ENCODE peak calls at places on chromosomes 3 and 15, in four cellular contexts. L, J, B and U are unnamed samples.

GRCh38 chr3:32257641-32258438 is 19.4 kb downstream of the CMTM8 start:
- DNase-seq in B (no peak), L (no peak), J (no peak), U (no peak)

GRCh38 chr3:8540456-8540855 is 38.8 kb downstream of the LMCD1 start:
- DNase-seq in L (no peak), B (no peak), J (no peak), U (no peak)

GRCh38 chr3:13041113-13041776 is 32.0 kb downstream of the IQSEC1 start:
- DNase-seq in J (no peak), B (no peak), L (peak), U (no peak)

GRCh38 chr15:25727867-25728600 is 135.1 kb downstream of the ATP10A start:
- DNase-seq in J (no peak), B (no peak), L (no peak), U (no peak)

GRCh38 chr3:160841455-160841854 is 85.4 kb downstream of the PPM1L start:
- DNase-seq in B (no peak), J (no peak), L (no peak), U (no peak)

GRCh38 chr3:64459711-64460110 is 228.1 kb downstream of the ADAMTS9 start:
- DNase-seq in J (no peak), B (no peak), L (no peak), U (no peak)

GRCh38 chr15:20340331-20340811 is 201.2 kb downstream of the GOLGA6L6 start:
- DNase-seq in B (no peak), J (no peak), L (peak), U (no peak)

GRCh38 chr3:156483426-156483825 is 71.5 kb downstream of the SSR3 start:
- DNase-seq in B (no peak), L (peak), J (no peak), U (peak)

GRCh38 chr3:138477120-138477519 is 42.7 kb downstream of the ESYT3 start:
- DNase-seq in L (no peak), J (no peak), B (no peak), U (no peak)

DNA sequence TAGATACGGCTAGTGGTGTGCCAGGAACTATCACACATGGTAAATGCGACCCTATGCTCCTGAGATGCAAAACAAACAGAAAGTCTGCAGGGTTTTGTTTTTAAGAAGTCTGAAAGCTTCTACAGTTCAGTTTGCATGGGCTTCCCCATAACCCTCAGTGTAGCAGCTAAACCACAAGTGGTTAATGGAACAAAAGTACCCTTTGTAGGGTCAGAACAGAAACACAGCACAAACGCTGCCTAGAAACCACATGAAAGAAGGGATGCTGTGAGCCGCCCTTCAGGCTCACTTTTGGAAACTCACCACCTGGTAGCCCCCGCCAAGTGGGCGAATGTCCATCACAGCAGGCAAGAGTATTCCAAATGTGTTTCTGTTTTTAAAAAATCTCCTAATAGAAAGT is 46.2 kb downstream of the CTDSPL start:
- DNase-seq in L (no peak), B (peak), J (no peak), U (no peak)
- TF ChIP-seq SIN3A in L (no peak), B (no peak), J (no peak), U (no peak)

GRCh38 chr3:188690932-188691331 is 480.8 kb upstream of the TPRG1 start:
- DNase-seq in B (no peak), J (no peak), L (no peak), U (no peak)
- H3K27ac ChIP-seq in B (no peak), J (no peak), L (no peak), U (no peak)

GRCh38 chr3:30855390-30855789 is 39.1 kb downstream of the GADL1 start:
- DNase-seq in B (no peak), L (no peak), J (no peak), U (no peak)
- TF ChIP-seq FOSL1 in B (no peak), L (no peak), J (no peak), U (no peak)

GRCh38 chr3:113153499-113154107 is 57.8 kb upstream of the BOC start:
- DNase-seq in L (no peak), B (no peak), J (no peak), U (no peak)
- TF ChIP-seq SIN3A in L (no peak), B (no peak), J (no peak), U (no peak)

GRCh38 chr15:47846911-47847310 is 129.6 kb downstream of the SEMA6D start:
- DNase-seq in J (no peak), B (no peak), L (no peak), U (no peak)
- H3K27ac ChIP-seq in J (no peak), B (no peak), L (no peak), U (no peak)

GRCh38 chr3:86815880-86816279 is 175.1 kb downstream of the VGLL3 start:
- DNase-seq in L (no peak), B (no peak), J (no peak), U (no peak)

GRCh38 chr3:86814321-86814720 is 176.6 kb downstream of the VGLL3 start:
- DNase-seq in B (no peak), L (no peak), J (no peak), U (no peak)

GRCh38 chr3:86814918-86815655 is 175.9 kb downstream of the VGLL3 start:
- DNase-seq in B (no peak), L (no peak), J (peak), U (no peak)
- TF ChIP-seq FOSL1 in B (no peak), L (no peak), J (no peak), U (no peak)

GRCh38 chr15:56871180-56871579 is 47.3 kb upstream of the TCF12 start:
- DNase-seq in L (no peak), J (no peak), B (peak), U (peak)
- TF ChIP-seq SIN3A in L (no peak), J (no peak), B (no peak), U (no peak)

GRCh38 chr3:144073698-144074097 is 102.1 kb downstream of the DIPK2A start:
- DNase-seq in B (no peak), J (no peak), L (no peak), U (no peak)
- H3K27ac ChIP-seq in B (no peak), J (no peak), L (no peak), U (no peak)

GRCh38 chr3:15217011-15217671 is 11.1 kb downstream of the CAPN7 start:
- DNase-seq in B (no peak), J (no peak), L (no peak), U (no peak)

GRCh38 chr3:15217841-15218267 is 11.8 kb downstream of the CAPN7 start:
- DNase-seq in B (no peak), J (no peak), L (no peak), U (no peak)

GRCh38 chr3:15220661-15221060 is 14.6 kb downstream of the CAPN7 start:
- DNase-seq in L (no peak), J (no peak), B (no peak), U (no peak)

GRCh38 chr3:15220056-15220455 is 14.0 kb downstream of the CAPN7 start:
- DNase-seq in B (no peak), J (no peak), L (no peak), U (no peak)

GRCh38 chr3:15218689-15219088 is 12.6 kb downstream of the CAPN7 start:
- DNase-seq in J (no peak), L (no peak), B (no peak), U (no peak)
- TF ChIP-seq FOSL1 in J (no peak), L (no peak), B (no peak), U (no peak)